ENCODE peak calls at places on chromosomes 12 and 14, in eight cellular contexts. One of them, this sample, is unnamed.

GRCh38 chr14:74756326-74756725 is 6.8 kb upstream of the YLPM1 start:
- DNase-seq in SK-N-SH: no peak
- DNase-seq in GM23248: no peak
- DNase-seq in fibroblast of lung: no peak
- DNase-seq in GM12878: no peak
- DNase-seq in endothelial cell of umbilical vein: no peak
- DNase-seq in IMR-90: no peak
- DNase-seq in mammary epithelial cell: no peak
- DNase-seq in this sample: no peak

GRCh38 chr12:28023156-28023887 is 50.8 kb upstream of the PTHLH start:
- DNase-seq in SK-N-SH: no peak
- DNase-seq in GM23248: peak
- DNase-seq in fibroblast of lung: peak
- DNase-seq in GM12878: no peak
- DNase-seq in endothelial cell of umbilical vein: peak
- DNase-seq in IMR-90: peak
- DNase-seq in mammary epithelial cell: peak
- DNase-seq in this sample: peak

GRCh38 chr12:4444031-4444430 is 1.6 kb downstream of the FGF6 start:
- DNase-seq in SK-N-SH: no peak
- DNase-seq in GM23248: no peak
- DNase-seq in fibroblast of lung: no peak
- DNase-seq in GM12878: no peak
- DNase-seq in endothelial cell of umbilical vein: no peak
- DNase-seq in IMR-90: no peak
- DNase-seq in mammary epithelial cell: no peak
- DNase-seq in this sample: no peak

GRCh38 chr12:127810026-127810425 is 456.9 kb upstream of the TMEM132C start:
- DNase-seq in SK-N-SH: no peak
- DNase-seq in GM23248: peak
- DNase-seq in fibroblast of lung: peak
- DNase-seq in GM12878: no peak
- DNase-seq in endothelial cell of umbilical vein: no peak
- DNase-seq in IMR-90: no peak
- DNase-seq in mammary epithelial cell: no peak
- DNase-seq in this sample: peak

GRCh38 chr12:85076688-85077430 is 40.7 kb downstream of the LRRIQ1 start:
- DNase-seq in SK-N-SH: peak
- DNase-seq in GM23248: peak
- DNase-seq in fibroblast of lung: peak
- DNase-seq in GM12878: no peak
- DNase-seq in endothelial cell of umbilical vein: peak
- DNase-seq in IMR-90: peak
- DNase-seq in mammary epithelial cell: peak
- DNase-seq in this sample: peak

GRCh38 chr12:79991586-79991985 is 56.7 kb upstream of the PPP1R12A start:
- DNase-seq in SK-N-SH: no peak
- DNase-seq in GM23248: no peak
- DNase-seq in fibroblast of lung: no peak
- DNase-seq in GM12878: no peak
- DNase-seq in endothelial cell of umbilical vein: no peak
- DNase-seq in IMR-90: no peak
- DNase-seq in mammary epithelial cell: no peak
- DNase-seq in this sample: no peak

GRCh38 chr12:104303538-104304151 is at the start of gene EID3:
- DNase-seq in SK-N-SH: peak
- DNase-seq in GM23248: peak
- DNase-seq in fibroblast of lung: peak
- DNase-seq in GM12878: no peak
- DNase-seq in endothelial cell of umbilical vein: peak
- DNase-seq in IMR-90: peak
- DNase-seq in mammary epithelial cell: peak
- DNase-seq in this sample: peak

GRCh38 chr12:54371328-54372112 is 7.2 kb upstream of the GPR84 start:
- DNase-seq in SK-N-SH: peak
- DNase-seq in GM23248: no peak
- DNase-seq in fibroblast of lung: peak
- DNase-seq in GM12878: no peak
- DNase-seq in endothelial cell of umbilical vein: peak
- DNase-seq in IMR-90: no peak
- DNase-seq in mammary epithelial cell: no peak
- DNase-seq in this sample: no peak

GRCh38 chr14:39368261-39368959 is 63.8 kb downstream of the FBXO33 start:
- DNase-seq in SK-N-SH: peak
- DNase-seq in GM23248: peak
- DNase-seq in fibroblast of lung: peak
- DNase-seq in GM12878: no peak
- DNase-seq in endothelial cell of umbilical vein: peak
- DNase-seq in IMR-90: peak
- DNase-seq in mammary epithelial cell: peak
- DNase-seq in this sample: peak

GRCh38 chr12:122147514-122148290 is 26.3 kb downstream of the IL31 start:
- DNase-seq in SK-N-SH: no peak
- DNase-seq in GM23248: no peak
- DNase-seq in fibroblast of lung: no peak
- DNase-seq in GM12878: no peak
- DNase-seq in endothelial cell of umbilical vein: no peak
- DNase-seq in IMR-90: no peak
- DNase-seq in mammary epithelial cell: no peak
- DNase-seq in this sample: no peak

GRCh38 chr14:33972522-33973162 is 21.8 kb upstream of the EGLN3 start:
- DNase-seq in SK-N-SH: no peak
- DNase-seq in GM23248: no peak
- DNase-seq in fibroblast of lung: no peak
- DNase-seq in GM12878: peak
- DNase-seq in endothelial cell of umbilical vein: no peak
- DNase-seq in IMR-90: no peak
- DNase-seq in mammary epithelial cell: no peak
- DNase-seq in this sample: no peak

GRCh38 chr12:34205401-34205800 is 183.1 kb downstream of the ALG10 start:
- DNase-seq in SK-N-SH: peak
- DNase-seq in GM23248: no peak
- DNase-seq in fibroblast of lung: no peak
- DNase-seq in GM12878: no peak
- DNase-seq in endothelial cell of umbilical vein: no peak
- DNase-seq in IMR-90: no peak
- DNase-seq in mammary epithelial cell: no peak
- DNase-seq in this sample: no peak

GRCh38 chr12:69851976-69852375 is 26.9 kb downstream of the MYRFL start:
- DNase-seq in SK-N-SH: no peak
- DNase-seq in GM23248: peak
- DNase-seq in fibroblast of lung: peak
- DNase-seq in GM12878: no peak
- DNase-seq in endothelial cell of umbilical vein: no peak
- DNase-seq in IMR-90: no peak
- DNase-seq in mammary epithelial cell: peak
- DNase-seq in this sample: no peak

GRCh38 chr14:104677506-104678332 is 11.7 kb upstream of the INF2 start:
- DNase-seq in SK-N-SH: no peak
- DNase-seq in GM23248: peak
- DNase-seq in fibroblast of lung: peak
- DNase-seq in GM12878: no peak
- DNase-seq in endothelial cell of umbilical vein: peak
- DNase-seq in IMR-90: peak
- DNase-seq in mammary epithelial cell: peak
- DNase-seq in this sample: peak

GRCh38 chr12:77682488-77682887 is 148.2 kb upstream of the NAV3 start:
- DNase-seq in SK-N-SH: no peak
- DNase-seq in GM23248: no peak
- DNase-seq in fibroblast of lung: no peak
- DNase-seq in GM12878: no peak
- DNase-seq in endothelial cell of umbilical vein: no peak
- DNase-seq in IMR-90: no peak
- DNase-seq in mammary epithelial cell: no peak
- DNase-seq in this sample: no peak

GRCh38 chr12:77685112-77685511 is 145.6 kb upstream of the NAV3 start:
- DNase-seq in SK-N-SH: peak
- DNase-seq in GM23248: peak
- DNase-seq in fibroblast of lung: peak
- DNase-seq in GM12878: peak
- DNase-seq in endothelial cell of umbilical vein: peak
- DNase-seq in IMR-90: peak
- DNase-seq in mammary epithelial cell: peak
- DNase-seq in this sample: peak

GRCh38 chr12:77686760-77687159 is 143.9 kb upstream of the NAV3 start:
- DNase-seq in SK-N-SH: no peak
- DNase-seq in GM23248: peak
- DNase-seq in fibroblast of lung: peak
- DNase-seq in GM12878: no peak
- DNase-seq in endothelial cell of umbilical vein: peak
- DNase-seq in IMR-90: peak
- DNase-seq in mammary epithelial cell: no peak
- DNase-seq in this sample: peak

GRCh38 chr12:77687346-77687745 is 143.3 kb upstream of the NAV3 start:
- DNase-seq in SK-N-SH: no peak
- DNase-seq in GM23248: no peak
- DNase-seq in fibroblast of lung: peak
- DNase-seq in GM12878: no peak
- DNase-seq in endothelial cell of umbilical vein: no peak
- DNase-seq in IMR-90: no peak
- DNase-seq in mammary epithelial cell: no peak
- DNase-seq in this sample: no peak

DNA sequence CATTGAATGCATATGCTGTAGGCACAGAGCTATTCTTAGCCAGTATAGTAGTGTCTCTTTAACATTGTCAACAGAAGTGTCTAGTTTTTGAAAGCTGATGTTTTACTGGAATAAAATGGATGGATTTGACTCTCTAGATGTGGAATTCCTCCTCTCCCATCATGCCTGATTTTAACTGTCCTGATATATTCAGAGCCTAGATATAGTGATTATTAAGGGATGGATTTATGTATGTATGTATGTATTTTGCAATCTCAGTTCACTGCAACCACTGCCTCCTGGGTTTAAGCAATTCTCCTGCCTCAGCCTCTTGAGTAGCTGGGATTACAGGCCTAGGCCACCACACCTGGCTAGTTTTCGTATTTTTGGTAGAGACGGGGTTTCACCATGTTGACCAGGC is 144.8 kb upstream of the NAV3 start:
- DNase-seq in SK-N-SH: no peak
- DNase-seq in GM23248: no peak
- DNase-seq in fibroblast of lung: peak
- DNase-seq in GM12878: no peak
- DNase-seq in endothelial cell of umbilical vein: no peak
- DNase-seq in IMR-90: no peak
- DNase-seq in mammary epithelial cell: no peak
- DNase-seq in this sample: no peak
- H2AFZ ChIP-seq in SK-N-SH: peak
- H2AFZ ChIP-seq in GM23248: no peak
- H2AFZ ChIP-seq in fibroblast of lung: no peak
- H2AFZ ChIP-seq in GM12878: no peak
- H2AFZ ChIP-seq in endothelial cell of umbilical vein: no peak
- H2AFZ ChIP-seq in IMR-90: no peak
- H2AFZ ChIP-seq in mammary epithelial cell: no peak
- H2AFZ ChIP-seq in this sample: no peak

GRCh38 chr14:29461131-29461530 is 466.5 kb downstream of the PRKD1 start:
- DNase-seq in SK-N-SH: no peak
- DNase-seq in GM23248: no peak
- DNase-seq in fibroblast of lung: no peak
- DNase-seq in GM12878: no peak
- DNase-seq in endothelial cell of umbilical vein: no peak
- DNase-seq in IMR-90: no peak
- DNase-seq in mammary epithelial cell: no peak
- DNase-seq in this sample: no peak

GRCh38 chr14:29462772-29463171 is 464.9 kb downstream of the PRKD1 start:
- DNase-seq in SK-N-SH: no peak
- DNase-seq in GM23248: no peak
- DNase-seq in fibroblast of lung: no peak
- DNase-seq in GM12878: no peak
- DNase-seq in endothelial cell of umbilical vein: no peak
- DNase-seq in IMR-90: no peak
- DNase-seq in mammary epithelial cell: no peak
- DNase-seq in this sample: no peak

GRCh38 chr14:29459967-29460366 is 467.7 kb downstream of the PRKD1 start:
- DNase-seq in SK-N-SH: no peak
- DNase-seq in GM23248: no peak
- DNase-seq in fibroblast of lung: no peak
- DNase-seq in GM12878: no peak
- DNase-seq in endothelial cell of umbilical vein: no peak
- DNase-seq in IMR-90: no peak
- DNase-seq in mammary epithelial cell: no peak
- DNase-seq in this sample: no peak

GRCh38 chr14:29463727-29464370 is 463.8 kb downstream of the PRKD1 start:
- DNase-seq in SK-N-SH: no peak
- DNase-seq in GM23248: peak
- DNase-seq in fibroblast of lung: peak
- DNase-seq in GM12878: no peak
- DNase-seq in endothelial cell of umbilical vein: no peak
- DNase-seq in IMR-90: no peak
- DNase-seq in mammary epithelial cell: no peak
- DNase-seq in this sample: no peak

GRCh38 chr14:29462271-29462670 is 465.4 kb downstream of the PRKD1 start:
- DNase-seq in SK-N-SH: no peak
- DNase-seq in GM23248: no peak
- DNase-seq in fibroblast of lung: no peak
- DNase-seq in GM12878: no peak
- DNase-seq in endothelial cell of umbilical vein: no peak
- DNase-seq in IMR-90: no peak
- DNase-seq in mammary epithelial cell: no peak
- DNase-seq in this sample: no peak
- H2AFZ ChIP-seq in SK-N-SH: no peak
- H2AFZ ChIP-seq in GM23248: no peak
- H2AFZ ChIP-seq in fibroblast of lung: no peak
- H2AFZ ChIP-seq in GM12878: no peak
- H2AFZ ChIP-seq in endothelial cell of umbilical vein: no peak
- H2AFZ ChIP-seq in IMR-90: no peak
- H2AFZ ChIP-seq in mammary epithelial cell: no peak
- H2AFZ ChIP-seq in this sample: no peak

GRCh38 chr14:102678394-102678793 is 85.9 kb downstream of the RCOR1 start:
- DNase-seq in SK-N-SH: no peak
- DNase-seq in GM23248: no peak
- DNase-seq in fibroblast of lung: no peak
- DNase-seq in GM12878: no peak
- DNase-seq in endothelial cell of umbilical vein: no peak
- DNase-seq in IMR-90: no peak
- DNase-seq in mammary epithelial cell: no peak
- DNase-seq in this sample: no peak
- H2AFZ ChIP-seq in SK-N-SH: no peak
- H2AFZ ChIP-seq in GM23248: no peak
- H2AFZ ChIP-seq in fibroblast of lung: no peak
- H2AFZ ChIP-seq in GM12878: no peak
- H2AFZ ChIP-seq in endothelial cell of umbilical vein: no peak
- H2AFZ ChIP-seq in IMR-90: no peak
- H2AFZ ChIP-seq in mammary epithelial cell: no peak
- H2AFZ ChIP-seq in this sample: no peak

DNA sequence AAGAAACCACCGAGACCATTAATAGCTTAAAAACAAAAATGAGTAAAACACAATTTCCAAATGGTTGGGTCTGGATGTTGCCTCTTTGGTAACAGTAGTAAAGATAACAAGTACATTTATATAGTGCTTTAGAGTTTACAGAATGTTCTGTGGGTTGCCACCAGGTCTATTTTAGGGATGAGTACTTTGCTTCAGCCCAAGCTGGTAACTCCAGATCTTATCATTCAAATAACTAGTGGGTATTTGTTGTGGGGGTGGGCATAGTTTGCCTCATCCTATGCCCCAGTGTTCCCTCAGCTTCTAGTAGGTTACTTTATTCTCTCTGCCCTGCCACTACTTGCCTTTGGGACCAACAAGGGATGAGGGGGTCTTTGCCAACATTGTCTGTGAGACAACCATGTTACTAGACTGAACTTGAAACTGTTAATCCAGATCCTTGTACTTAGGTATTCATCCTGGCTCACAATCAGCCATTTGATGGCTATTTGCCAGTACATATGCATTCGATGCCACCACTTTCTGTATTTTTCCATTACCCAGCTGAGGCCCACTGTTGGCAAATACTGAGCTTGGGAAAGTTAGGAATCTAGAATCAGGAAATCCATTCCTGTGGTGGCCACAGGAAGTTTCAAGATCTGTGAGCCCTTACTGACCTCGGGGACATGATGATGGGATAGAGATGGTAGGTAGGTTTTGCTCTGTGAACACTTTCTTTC is 17.6 kb upstream of the AKAP6 start:
- DNase-seq in SK-N-SH: no peak
- DNase-seq in GM23248: peak
- DNase-seq in fibroblast of lung: no peak
- DNase-seq in GM12878: no peak
- DNase-seq in endothelial cell of umbilical vein: no peak
- DNase-seq in IMR-90: no peak
- DNase-seq in mammary epithelial cell: no peak
- DNase-seq in this sample: no peak
- H2AFZ ChIP-seq in SK-N-SH: peak
- H2AFZ ChIP-seq in GM23248: peak
- H2AFZ ChIP-seq in fibroblast of lung: no peak
- H2AFZ ChIP-seq in GM12878: no peak
- H2AFZ ChIP-seq in endothelial cell of umbilical vein: no peak
- H2AFZ ChIP-seq in IMR-90: no peak
- H2AFZ ChIP-seq in mammary epithelial cell: peak
- H2AFZ ChIP-seq in this sample: no peak

This sample was measured in mesenchymal stem cell.